ENCODE peak calls at places on chromosome 5, in six cellular contexts. L, S, V, M, I and E are unnamed samples.

GRCh38 chr5:111694183-111694582 is 62.8 kb downstream of the NREP start:
- DNase-seq in V (no peak), I (no peak), M (no peak), S (peak), L (no peak), E (peak)

GRCh38 chr5:170235881-170236864 is 3.4 kb downstream of the C5orf58 start:
- DNase-seq in L (no peak), S (no peak), V (peak), I (no peak), M (no peak), E (no peak)

GRCh38 chr5:125481506-125482455 is 735.3 kb upstream of the ZNF608 start:
- DNase-seq in V (no peak), L (no peak), I (no peak), M (no peak), S (no peak), E (no peak)

GRCh38 chr5:45454114-45454513 is 242.1 kb downstream of the HCN1 start:
- DNase-seq in L (no peak), M (peak), V (peak), I (no peak), S (peak), E (no peak)

GRCh38 chr5:163505475-163506457 is at the start of gene MAT2B:
- DNase-seq in I (peak), S (peak), M (peak), V (peak), L (peak), E (peak)

GRCh38 chr5:78065073-78065472 is 229.4 kb downstream of the AP3B1 start:
- DNase-seq in V (no peak), S (peak), M (no peak), L (no peak), I (no peak), E (no peak)

GRCh38 chr5:16937503-16938161 is 1.5 kb upstream of the MYO10 start:
- DNase-seq in S (no peak), L (no peak), V (no peak), I (no peak), M (no peak), E (no peak)

GRCh38 chr5:50711280-50711679 is 44.8 kb downstream of the PARP8 start:
- DNase-seq in I (no peak), M (no peak), S (no peak), V (no peak), L (no peak), E (no peak)

GRCh38 chr5:149732500-149733128 is 2.5 kb downstream of the PPARGC1B start:
- DNase-seq in L (no peak), M (no peak), I (peak), V (peak), S (peak), E (no peak)

GRCh38 chr5:187042-187431 is 4.3 kb upstream of the LRRC14B start:
- DNase-seq in L (no peak), V (no peak), S (no peak), M (no peak), I (no peak), E (no peak)

GRCh38 chr5:174900176-174900692 is 175.9 kb downstream of the MSX2 start:
- DNase-seq in S (no peak), L (no peak), I (no peak), V (no peak), M (no peak), E (no peak)

GRCh38 chr5:160769264-160769663 is 82.7 kb downstream of the ATP10B start:
- DNase-seq in I (no peak), V (no peak), S (no peak), L (no peak), M (no peak), E (no peak)

GRCh38 chr5:78050888-78051287 is 243.6 kb downstream of the AP3B1 start:
- DNase-seq in I (no peak), L (no peak), V (no peak), M (no peak), S (no peak), E (peak)

DNA sequence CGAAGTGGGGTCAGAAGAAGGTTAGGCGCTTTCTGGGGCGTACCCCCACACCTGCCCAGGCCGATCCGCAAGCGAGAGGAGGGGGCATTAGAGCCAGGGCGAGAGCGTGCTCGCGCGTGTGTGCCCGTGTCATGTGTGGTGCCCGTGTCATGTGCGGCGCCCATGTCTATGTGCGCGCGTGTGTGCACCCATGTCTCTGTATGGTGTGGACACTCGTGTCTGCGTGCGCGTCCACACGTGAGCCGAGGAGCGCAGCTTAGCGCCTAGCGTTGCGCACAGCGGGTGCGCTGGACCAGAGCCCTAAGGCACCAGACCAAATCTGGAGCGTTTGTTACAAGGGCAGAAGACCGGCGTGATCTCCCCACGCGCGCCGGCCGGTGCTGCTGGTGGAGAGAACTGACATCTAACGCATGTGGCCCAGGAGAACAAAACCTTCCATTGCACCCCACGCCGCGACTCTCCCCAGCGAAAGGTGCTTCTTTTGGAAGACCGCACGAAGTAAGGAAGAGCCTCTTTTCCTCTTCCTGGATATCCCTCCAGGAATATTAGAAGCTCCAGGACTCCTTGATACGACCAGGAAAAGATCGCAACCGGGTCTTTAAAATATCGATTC is 639 bp downstream of the NIM1K start:
- DNase-seq in L (no peak), M (no peak), S (peak), V (peak), I (peak), E (no peak)
- H3K4me3 ChIP-seq in L (peak), M (peak), S (peak), V (peak), I (peak), E (peak)

GRCh38 chr5:161851691-161852299 is 3.9 kb downstream of the GABRA1 start:
- DNase-seq in V (no peak), L (no peak), M (no peak), S (peak), I (no peak), E (no peak)

GRCh38 chr5:161846731-161847130 is 1.2 kb upstream of the GABRA1 start:
- DNase-seq in S (peak), M (peak), L (no peak), V (peak), I (no peak), E (no peak)

GRCh38 chr5:161850491-161850890 is 2.6 kb downstream of the GABRA1 start:
- DNase-seq in S (no peak), L (no peak), I (no peak), V (no peak), M (no peak), E (no peak)

GRCh38 chr5:161847447-161847846 is 473 bp upstream of the GABRA1 start:
- DNase-seq in M (no peak), S (no peak), I (no peak), V (no peak), L (no peak), E (no peak)

DNA sequence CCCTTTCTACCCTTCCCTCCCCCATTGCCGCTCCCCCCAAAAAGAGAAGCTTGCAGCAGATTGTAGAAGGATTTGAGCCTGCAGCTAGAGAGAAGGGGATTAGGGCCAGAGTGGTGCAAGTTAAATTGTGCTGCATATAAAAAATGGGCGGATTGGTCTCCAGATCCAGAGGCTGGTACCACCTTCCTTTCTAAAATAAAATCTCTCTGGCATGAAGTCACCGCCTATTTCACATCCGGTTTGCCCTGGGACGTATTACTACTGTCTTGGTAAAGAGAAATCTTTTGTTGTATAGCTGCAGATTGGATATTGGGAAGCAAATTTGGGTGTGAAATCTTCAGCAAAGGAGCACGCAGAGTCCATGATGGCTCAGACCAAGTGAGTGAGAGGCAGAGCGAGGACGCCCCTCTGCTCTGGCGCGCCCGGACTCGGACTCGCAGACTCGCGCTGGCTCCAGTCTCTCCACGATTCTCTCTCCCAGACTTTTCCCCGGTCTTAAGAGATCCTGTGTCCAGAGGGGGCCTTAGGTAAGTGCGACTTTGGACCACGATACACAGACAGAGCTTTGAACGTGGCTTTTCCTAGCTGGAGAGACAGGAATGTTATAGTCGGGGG is at the start of gene GABRA1:
- DNase-seq in M (no peak), L (no peak), S (peak), I (no peak), V (peak), E (no peak)
- H3K4me3 ChIP-seq in M (peak), L (no peak), S (no peak), I (no peak), V (peak), E (no peak)

GRCh38 chr5:31645420-31646081 is 6.6 kb downstream of the PDZD2 start:
- DNase-seq in L (no peak), V (no peak), S (no peak), M (no peak), I (no peak), E (no peak)
- H3K4me3 ChIP-seq in L (no peak), V (no peak), S (no peak), M (no peak), I (no peak), E (no peak)

GRCh38 chr5:151139015-151139414 is 18.6 kb downstream of the ANXA6 start:
- DNase-seq in V (no peak), L (no peak), I (no peak), M (no peak), S (no peak), E (no peak)

GRCh38 chr5:151139646-151140045 is 17.9 kb downstream of the ANXA6 start:
- DNase-seq in V (no peak), L (no peak), I (no peak), M (no peak), S (no peak), E (no peak)

GRCh38 chr5:151142933-151143332 is 14.6 kb downstream of the ANXA6 start:
- DNase-seq in I (no peak), S (no peak), L (no peak), V (no peak), M (no peak), E (no peak)

GRCh38 chr5:151140686-151141459 is 16.7 kb downstream of the ANXA6 start:
- DNase-seq in M (no peak), I (no peak), L (no peak), V (peak), S (no peak), E (no peak)

DNA sequence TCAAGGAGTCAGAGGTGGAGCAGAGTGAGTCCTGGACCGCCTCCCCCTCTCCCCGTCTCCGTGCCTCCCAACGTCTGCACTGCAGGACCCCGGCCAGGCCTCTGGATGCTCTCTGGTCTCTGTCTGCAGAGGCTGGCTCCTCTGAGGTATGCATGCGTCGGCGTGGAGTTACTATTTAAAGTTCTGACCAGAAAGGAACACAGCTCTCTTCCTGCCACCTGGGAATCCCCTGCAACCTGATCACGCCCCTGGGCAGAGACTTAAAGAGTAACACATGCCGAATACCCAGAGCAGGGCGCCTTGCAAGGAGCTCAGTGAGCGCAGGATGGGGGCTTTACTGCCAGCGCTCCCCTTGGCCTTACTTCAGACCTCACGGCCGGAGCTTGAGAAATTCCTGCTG is 16.0 kb downstream of the ANXA6 start:
- DNase-seq in V (peak), I (peak), L (no peak), M (no peak), S (peak), E (no peak)
- H3K4me3 ChIP-seq in V (no peak), I (no peak), L (no peak), M (no peak), S (no peak), E (no peak)

DNA sequence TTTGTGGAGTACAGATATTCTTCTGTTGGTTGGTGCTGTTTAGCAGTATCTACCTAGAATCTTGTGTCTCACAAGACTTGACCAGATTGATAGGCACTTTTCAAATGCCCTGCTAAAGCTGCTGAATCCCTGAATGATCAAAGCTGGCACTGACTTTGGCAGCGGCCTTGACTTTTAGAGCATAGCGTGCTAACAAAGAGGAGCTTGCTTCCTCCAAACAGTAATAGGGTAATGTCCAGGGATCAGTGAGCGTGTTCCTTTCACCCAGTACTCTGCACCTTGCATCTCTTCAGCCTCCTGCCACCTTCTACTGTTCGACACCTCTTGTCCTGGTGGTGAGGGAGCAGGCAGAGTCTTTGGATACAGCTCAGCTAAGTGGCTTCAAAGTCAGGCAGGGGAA is 100.8 kb downstream of the IQGAP2 start:
- DNase-seq in L (no peak), M (no peak), V (no peak), I (no peak), S (no peak), E (no peak)
- H3K4me3 ChIP-seq in L (no peak), M (no peak), V (no peak), I (no peak), S (no peak), E (no peak)

DNA sequence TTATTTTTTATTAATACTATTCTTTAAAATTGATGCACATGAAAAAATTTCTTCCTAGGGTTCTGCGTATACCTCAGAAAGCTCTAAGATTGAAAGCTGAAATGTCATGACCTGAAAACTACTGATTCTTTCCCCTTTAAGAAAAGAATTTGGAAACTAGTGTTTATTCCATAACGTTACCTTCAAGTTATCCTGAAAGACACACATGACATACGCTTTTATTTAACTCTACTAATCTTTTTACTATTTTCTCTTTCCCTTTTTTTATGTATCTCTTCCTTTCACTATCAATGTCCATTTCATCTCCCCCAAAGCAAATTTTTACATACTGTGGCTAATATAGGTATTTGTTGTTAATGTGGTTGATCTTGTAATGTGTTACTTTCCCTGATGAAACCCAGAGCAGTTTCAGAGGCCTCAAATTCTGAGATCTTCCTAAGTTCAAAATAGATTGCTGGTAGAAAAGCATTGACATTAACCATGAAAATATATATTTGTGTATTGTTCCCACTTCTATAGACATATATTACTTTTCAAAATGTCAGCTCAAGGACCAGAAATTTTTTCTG is 7.4 kb downstream of the NIPBL start:
- DNase-seq in S (no peak), V (no peak), I (no peak), L (no peak), M (no peak), E (no peak)
- H3K4me3 ChIP-seq in S (no peak), V (no peak), I (no peak), L (no peak), M (no peak), E (no peak)

GRCh38 chr5:128649183-128649582 is 111.1 kb upstream of the FBN2 start:
- DNase-seq in V (no peak), S (no peak), M (no peak), I (no peak), L (no peak), E (peak)
- H3K4me3 ChIP-seq in V (no peak), S (no peak), M (no peak), I (no peak), L (no peak), E (no peak)